ENCODE peak calls at places on chromosomes 12 and 14, in six cellular contexts. One of them, this sample, is unnamed.

GRCh38 chr12:10069099-10069498 is 29.7 kb downstream of the CLEC1A start:
- DNase-seq in dermis microvascular lymphatic vessel endothelial cell: peak
- DNase-seq in NCI-H1436: no peak
- DNase-seq in activated B cell treated with CpG ODN at 0.5 μM for 24 hours: no peak
- DNase-seq in stimulated activated CD4-positive, alpha-beta T cell treated with anti-CD3 and anti-CD28 coated beads, Interleukin-2, amount 100 ng/mL, for 24 hours: no peak
- DNase-seq in HTR-8/SVneo: no peak
- DNase-seq in this sample: no peak

GRCh38 chr12:97301576-97301975 is 161.0 kb upstream of the RMST start:
- DNase-seq in dermis microvascular lymphatic vessel endothelial cell: no peak
- DNase-seq in NCI-H1436: no peak
- DNase-seq in activated B cell treated with CpG ODN at 0.5 μM for 24 hours: no peak
- DNase-seq in stimulated activated CD4-positive, alpha-beta T cell treated with anti-CD3 and anti-CD28 coated beads, Interleukin-2, amount 100 ng/mL, for 24 hours: no peak
- DNase-seq in HTR-8/SVneo: no peak
- DNase-seq in this sample: no peak

GRCh38 chr12:124403273-124403672 is 108.4 kb downstream of the RFLNA start:
- DNase-seq in dermis microvascular lymphatic vessel endothelial cell: no peak
- DNase-seq in NCI-H1436: no peak
- DNase-seq in activated B cell treated with CpG ODN at 0.5 μM for 24 hours: no peak
- DNase-seq in stimulated activated CD4-positive, alpha-beta T cell treated with anti-CD3 and anti-CD28 coated beads, Interleukin-2, amount 100 ng/mL, for 24 hours: no peak
- DNase-seq in HTR-8/SVneo: no peak
- DNase-seq in this sample: no peak

GRCh38 chr12:26845984-26846383 is 13.0 kb upstream of the ITPR2 start:
- DNase-seq in dermis microvascular lymphatic vessel endothelial cell: peak
- DNase-seq in NCI-H1436: no peak
- DNase-seq in activated B cell treated with CpG ODN at 0.5 μM for 24 hours: no peak
- DNase-seq in stimulated activated CD4-positive, alpha-beta T cell treated with anti-CD3 and anti-CD28 coated beads, Interleukin-2, amount 100 ng/mL, for 24 hours: no peak
- DNase-seq in HTR-8/SVneo: no peak
- DNase-seq in this sample: no peak

GRCh38 chr12:106845910-106846309 is 71.4 kb downstream of the RIC8B start:
- DNase-seq in dermis microvascular lymphatic vessel endothelial cell: no peak
- DNase-seq in NCI-H1436: no peak
- DNase-seq in activated B cell treated with CpG ODN at 0.5 μM for 24 hours: no peak
- DNase-seq in stimulated activated CD4-positive, alpha-beta T cell treated with anti-CD3 and anti-CD28 coated beads, Interleukin-2, amount 100 ng/mL, for 24 hours: no peak
- DNase-seq in HTR-8/SVneo: no peak
- DNase-seq in this sample: no peak

GRCh38 chr12:124194521-124195225 is 100.2 kb upstream of the RFLNA start:
- DNase-seq in dermis microvascular lymphatic vessel endothelial cell: no peak
- DNase-seq in NCI-H1436: no peak
- DNase-seq in activated B cell treated with CpG ODN at 0.5 μM for 24 hours: no peak
- DNase-seq in stimulated activated CD4-positive, alpha-beta T cell treated with anti-CD3 and anti-CD28 coated beads, Interleukin-2, amount 100 ng/mL, for 24 hours: no peak
- DNase-seq in HTR-8/SVneo: no peak
- DNase-seq in this sample: no peak

GRCh38 chr12:26317942-26318565 is 122.7 kb downstream of the SSPN start:
- DNase-seq in dermis microvascular lymphatic vessel endothelial cell: peak
- DNase-seq in NCI-H1436: no peak
- DNase-seq in activated B cell treated with CpG ODN at 0.5 μM for 24 hours: no peak
- DNase-seq in stimulated activated CD4-positive, alpha-beta T cell treated with anti-CD3 and anti-CD28 coated beads, Interleukin-2, amount 100 ng/mL, for 24 hours: no peak
- DNase-seq in HTR-8/SVneo: peak
- DNase-seq in this sample: no peak

GRCh38 chr12:113220593-113221180 is 577 bp upstream of the TPCN1 start:
- DNase-seq in dermis microvascular lymphatic vessel endothelial cell: no peak
- DNase-seq in NCI-H1436: no peak
- DNase-seq in activated B cell treated with CpG ODN at 0.5 μM for 24 hours: no peak
- DNase-seq in stimulated activated CD4-positive, alpha-beta T cell treated with anti-CD3 and anti-CD28 coated beads, Interleukin-2, amount 100 ng/mL, for 24 hours: no peak
- DNase-seq in HTR-8/SVneo: no peak
- DNase-seq in this sample: no peak

GRCh38 chr12:112133418-112133817 is 8.1 kb downstream of the TRAFD1 start:
- DNase-seq in dermis microvascular lymphatic vessel endothelial cell: no peak
- DNase-seq in NCI-H1436: no peak
- DNase-seq in activated B cell treated with CpG ODN at 0.5 μM for 24 hours: no peak
- DNase-seq in stimulated activated CD4-positive, alpha-beta T cell treated with anti-CD3 and anti-CD28 coated beads, Interleukin-2, amount 100 ng/mL, for 24 hours: no peak
- DNase-seq in HTR-8/SVneo: no peak
- DNase-seq in this sample: no peak

GRCh38 chr12:80443974-80444666 is at the start of gene PTPRQ:
- DNase-seq in dermis microvascular lymphatic vessel endothelial cell: no peak
- DNase-seq in NCI-H1436: no peak
- DNase-seq in activated B cell treated with CpG ODN at 0.5 μM for 24 hours: no peak
- DNase-seq in stimulated activated CD4-positive, alpha-beta T cell treated with anti-CD3 and anti-CD28 coated beads, Interleukin-2, amount 100 ng/mL, for 24 hours: no peak
- DNase-seq in HTR-8/SVneo: no peak
- DNase-seq in this sample: no peak

GRCh38 chr14:80213602-80214001 is 2.3 kb upstream of the DIO2 start:
- DNase-seq in dermis microvascular lymphatic vessel endothelial cell: peak
- DNase-seq in NCI-H1436: no peak
- DNase-seq in activated B cell treated with CpG ODN at 0.5 μM for 24 hours: no peak
- DNase-seq in stimulated activated CD4-positive, alpha-beta T cell treated with anti-CD3 and anti-CD28 coated beads, Interleukin-2, amount 100 ng/mL, for 24 hours: no peak
- DNase-seq in HTR-8/SVneo: peak
- DNase-seq in this sample: no peak

GRCh38 chr12:125254856-125255255 is 189.6 kb downstream of the AACS start:
- DNase-seq in dermis microvascular lymphatic vessel endothelial cell: no peak
- DNase-seq in NCI-H1436: no peak
- DNase-seq in activated B cell treated with CpG ODN at 0.5 μM for 24 hours: no peak
- DNase-seq in stimulated activated CD4-positive, alpha-beta T cell treated with anti-CD3 and anti-CD28 coated beads, Interleukin-2, amount 100 ng/mL, for 24 hours: no peak
- DNase-seq in HTR-8/SVneo: no peak
- DNase-seq in this sample: no peak

GRCh38 chr14:73753887-73754880 is 40.0 kb upstream of the PNMA1 start:
- DNase-seq in dermis microvascular lymphatic vessel endothelial cell: peak
- DNase-seq in NCI-H1436: no peak
- DNase-seq in activated B cell treated with CpG ODN at 0.5 μM for 24 hours: peak
- DNase-seq in stimulated activated CD4-positive, alpha-beta T cell treated with anti-CD3 and anti-CD28 coated beads, Interleukin-2, amount 100 ng/mL, for 24 hours: peak
- DNase-seq in HTR-8/SVneo: no peak
- DNase-seq in this sample: no peak

GRCh38 chr12:6691473-6691872 is 2.3 kb upstream of the ZNF384 start:
- DNase-seq in dermis microvascular lymphatic vessel endothelial cell: no peak
- DNase-seq in NCI-H1436: no peak
- DNase-seq in activated B cell treated with CpG ODN at 0.5 μM for 24 hours: no peak
- DNase-seq in stimulated activated CD4-positive, alpha-beta T cell treated with anti-CD3 and anti-CD28 coated beads, Interleukin-2, amount 100 ng/mL, for 24 hours: no peak
- DNase-seq in HTR-8/SVneo: no peak
- DNase-seq in this sample: no peak

GRCh38 chr12:47838286-47838931 is 18.7 kb upstream of the HDAC7 start:
- DNase-seq in dermis microvascular lymphatic vessel endothelial cell: peak
- DNase-seq in NCI-H1436: peak
- DNase-seq in activated B cell treated with CpG ODN at 0.5 μM for 24 hours: no peak
- DNase-seq in stimulated activated CD4-positive, alpha-beta T cell treated with anti-CD3 and anti-CD28 coated beads, Interleukin-2, amount 100 ng/mL, for 24 hours: no peak
- DNase-seq in HTR-8/SVneo: no peak
- DNase-seq in this sample: no peak

GRCh38 chr14:77058082-77058481 is 29.6 kb upstream of the IRF2BPL start:
- DNase-seq in dermis microvascular lymphatic vessel endothelial cell: no peak
- DNase-seq in NCI-H1436: no peak
- DNase-seq in activated B cell treated with CpG ODN at 0.5 μM for 24 hours: no peak
- DNase-seq in stimulated activated CD4-positive, alpha-beta T cell treated with anti-CD3 and anti-CD28 coated beads, Interleukin-2, amount 100 ng/mL, for 24 hours: no peak
- DNase-seq in HTR-8/SVneo: no peak
- DNase-seq in this sample: no peak

GRCh38 chr14:50772361-50772760 is 58.6 kb downstream of the NIN start:
- DNase-seq in dermis microvascular lymphatic vessel endothelial cell: no peak
- DNase-seq in NCI-H1436: no peak
- DNase-seq in activated B cell treated with CpG ODN at 0.5 μM for 24 hours: no peak
- DNase-seq in stimulated activated CD4-positive, alpha-beta T cell treated with anti-CD3 and anti-CD28 coated beads, Interleukin-2, amount 100 ng/mL, for 24 hours: no peak
- DNase-seq in HTR-8/SVneo: no peak
- DNase-seq in this sample: no peak

GRCh38 chr14:72089625-72090024 is 157.4 kb downstream of the RGS6 start:
- DNase-seq in dermis microvascular lymphatic vessel endothelial cell: no peak
- DNase-seq in NCI-H1436: no peak
- DNase-seq in activated B cell treated with CpG ODN at 0.5 μM for 24 hours: no peak
- DNase-seq in stimulated activated CD4-positive, alpha-beta T cell treated with anti-CD3 and anti-CD28 coated beads, Interleukin-2, amount 100 ng/mL, for 24 hours: no peak
- DNase-seq in HTR-8/SVneo: no peak
- DNase-seq in this sample: no peak

GRCh38 chr12:108078428-108078827 is 50.7 kb upstream of the WSCD2 start:
- DNase-seq in dermis microvascular lymphatic vessel endothelial cell: no peak
- DNase-seq in NCI-H1436: no peak
- DNase-seq in activated B cell treated with CpG ODN at 0.5 μM for 24 hours: no peak
- DNase-seq in stimulated activated CD4-positive, alpha-beta T cell treated with anti-CD3 and anti-CD28 coated beads, Interleukin-2, amount 100 ng/mL, for 24 hours: no peak
- DNase-seq in HTR-8/SVneo: no peak
- DNase-seq in this sample: no peak

GRCh38 chr14:69716483-69717187 is 50.3 kb upstream of the SRSF5 start:
- DNase-seq in dermis microvascular lymphatic vessel endothelial cell: peak
- DNase-seq in NCI-H1436: no peak
- DNase-seq in activated B cell treated with CpG ODN at 0.5 μM for 24 hours: no peak
- DNase-seq in stimulated activated CD4-positive, alpha-beta T cell treated with anti-CD3 and anti-CD28 coated beads, Interleukin-2, amount 100 ng/mL, for 24 hours: peak
- DNase-seq in HTR-8/SVneo: no peak
- DNase-seq in this sample: peak

GRCh38 chr12:68414988-68415387 is 82.8 kb upstream of the MDM1 start:
- DNase-seq in dermis microvascular lymphatic vessel endothelial cell: no peak
- DNase-seq in NCI-H1436: no peak
- DNase-seq in activated B cell treated with CpG ODN at 0.5 μM for 24 hours: no peak
- DNase-seq in stimulated activated CD4-positive, alpha-beta T cell treated with anti-CD3 and anti-CD28 coated beads, Interleukin-2, amount 100 ng/mL, for 24 hours: no peak
- DNase-seq in HTR-8/SVneo: no peak
- DNase-seq in this sample: no peak

GRCh38 chr12:71721781-71722511 is 32.7 kb upstream of the RAB21 start:
- DNase-seq in dermis microvascular lymphatic vessel endothelial cell: no peak
- DNase-seq in NCI-H1436: no peak
- DNase-seq in activated B cell treated with CpG ODN at 0.5 μM for 24 hours: no peak
- DNase-seq in stimulated activated CD4-positive, alpha-beta T cell treated with anti-CD3 and anti-CD28 coated beads, Interleukin-2, amount 100 ng/mL, for 24 hours: no peak
- DNase-seq in HTR-8/SVneo: no peak
- DNase-seq in this sample: no peak

GRCh38 chr14:23414906-23415820 is 7.1 kb upstream of the MYH6 start:
- DNase-seq in dermis microvascular lymphatic vessel endothelial cell: no peak
- DNase-seq in NCI-H1436: no peak
- DNase-seq in activated B cell treated with CpG ODN at 0.5 μM for 24 hours: no peak
- DNase-seq in stimulated activated CD4-positive, alpha-beta T cell treated with anti-CD3 and anti-CD28 coated beads, Interleukin-2, amount 100 ng/mL, for 24 hours: no peak
- DNase-seq in HTR-8/SVneo: no peak
- DNase-seq in this sample: no peak

GRCh38 chr12:26000883-26001282 is 42.4 kb downstream of the RASSF8 start:
- DNase-seq in dermis microvascular lymphatic vessel endothelial cell: no peak
- DNase-seq in NCI-H1436: no peak
- DNase-seq in activated B cell treated with CpG ODN at 0.5 μM for 24 hours: no peak
- DNase-seq in stimulated activated CD4-positive, alpha-beta T cell treated with anti-CD3 and anti-CD28 coated beads, Interleukin-2, amount 100 ng/mL, for 24 hours: no peak
- DNase-seq in HTR-8/SVneo: no peak
- DNase-seq in this sample: no peak

GRCh38 chr14:49897414-49897813 is 4.5 kb downstream of the ARF6 start:
- DNase-seq in dermis microvascular lymphatic vessel endothelial cell: no peak
- DNase-seq in NCI-H1436: no peak
- DNase-seq in activated B cell treated with CpG ODN at 0.5 μM for 24 hours: no peak
- DNase-seq in stimulated activated CD4-positive, alpha-beta T cell treated with anti-CD3 and anti-CD28 coated beads, Interleukin-2, amount 100 ng/mL, for 24 hours: no peak
- DNase-seq in HTR-8/SVneo: no peak
- DNase-seq in this sample: no peak

GRCh38 chr12:15721716-15722115 is 67.5 kb downstream of the EPS8 start:
- DNase-seq in dermis microvascular lymphatic vessel endothelial cell: no peak
- DNase-seq in NCI-H1436: no peak
- DNase-seq in activated B cell treated with CpG ODN at 0.5 μM for 24 hours: no peak
- DNase-seq in stimulated activated CD4-positive, alpha-beta T cell treated with anti-CD3 and anti-CD28 coated beads, Interleukin-2, amount 100 ng/mL, for 24 hours: no peak
- DNase-seq in HTR-8/SVneo: no peak
- DNase-seq in this sample: no peak

GRCh38 chr14:100664841-100665425 is 61.8 kb upstream of the DLK1 start:
- DNase-seq in dermis microvascular lymphatic vessel endothelial cell: no peak
- DNase-seq in NCI-H1436: no peak
- DNase-seq in activated B cell treated with CpG ODN at 0.5 μM for 24 hours: no peak
- DNase-seq in stimulated activated CD4-positive, alpha-beta T cell treated with anti-CD3 and anti-CD28 coated beads, Interleukin-2, amount 100 ng/mL, for 24 hours: no peak
- DNase-seq in HTR-8/SVneo: no peak
- DNase-seq in this sample: no peak

This sample was measured in CD8-positive, alpha-beta memory T cell.